ENCODE peak calls at places on chromosomes 7 and 10, in four cellular contexts. C is GM12865, K is dorsolateral prefrontal cortex, Q is fibroblast of pulmonary artery. Y is an unnamed sample.

GRCh38 chr10:71125749-71126107 is 86.6 kb upstream of the UNC5B start:
- DNase-seq in C (no peak), K (no peak), Q (no peak), Y (no peak)

GRCh38 chr10:72812798-72813430 is 80.6 kb upstream of the OIT3 start:
- DNase-seq in C (no peak), K (no peak), Q (peak), Y (no peak)

GRCh38 chr10:25600651-25601050 is 333.4 kb upstream of the MYO3A start:
- DNase-seq in C (no peak), K (no peak), Q (no peak), Y (no peak)

GRCh38 chr7:105934577-105935185 is 28.4 kb upstream of the CDHR3 start:
- DNase-seq in C (peak), K (no peak), Q (peak), Y (no peak)

GRCh38 chr7:96508371-96508770 is 186.5 kb upstream of the SLC25A13 start:
- DNase-seq in C (no peak), K (no peak), Q (peak), Y (no peak)

GRCh38 chr10:110259317-110259716 is 45.4 kb downstream of the SMNDC1 start:
- DNase-seq in C (no peak), K (no peak), Q (no peak), Y (no peak)

GRCh38 chr7:47678641-47679380 is 96.9 kb upstream of the TNS3 start:
- DNase-seq in C (no peak), K (no peak), Q (no peak), Y (no peak)

GRCh38 chr7:31957756-31958155 is 112.5 kb downstream of the PDE1C start:
- DNase-seq in C (no peak), K (no peak), Q (no peak), Y (no peak)

GRCh38 chr7:158710651-158711102 is 6.1 kb upstream of the NCAPG2 start:
- DNase-seq in C (peak), K (no peak), Q (peak), Y (no peak)

GRCh38 chr7:150560486-150560885 is 6.7 kb upstream of the GIMAP4 start:
- DNase-seq in C (no peak), K (no peak), Q (no peak), Y (no peak)

GRCh38 chr10:65234261-65234660 is 1691.6 kb upstream of the LRRTM3 start:
- DNase-seq in C (no peak), K (no peak), Q (no peak), Y (no peak)

GRCh38 chr10:4834896-4835405 is 8.9 kb downstream of the AKR1E2 start:
- DNase-seq in C (no peak), K (no peak), Q (no peak), Y (no peak)

GRCh38 chr7:51121945-51122425 is 194.6 kb downstream of the COBL start:
- DNase-seq in C (no peak), K (no peak), Q (peak), Y (no peak)

GRCh38 chr7:138089080-138089901 is 13.0 kb downstream of the AKR1D1 start:
- DNase-seq in C (no peak), K (no peak), Q (peak), Y (no peak)

GRCh38 chr10:17805921-17806577 is 3.1 kb upstream of the MRC1 start:
- DNase-seq in C (peak), K (no peak), Q (no peak), Y (no peak)

GRCh38 chr10:1180071-1180730 is 124.0 kb downstream of the WDR37 start:
- DNase-seq in C (no peak), K (peak), Q (no peak), Y (peak)

DNA sequence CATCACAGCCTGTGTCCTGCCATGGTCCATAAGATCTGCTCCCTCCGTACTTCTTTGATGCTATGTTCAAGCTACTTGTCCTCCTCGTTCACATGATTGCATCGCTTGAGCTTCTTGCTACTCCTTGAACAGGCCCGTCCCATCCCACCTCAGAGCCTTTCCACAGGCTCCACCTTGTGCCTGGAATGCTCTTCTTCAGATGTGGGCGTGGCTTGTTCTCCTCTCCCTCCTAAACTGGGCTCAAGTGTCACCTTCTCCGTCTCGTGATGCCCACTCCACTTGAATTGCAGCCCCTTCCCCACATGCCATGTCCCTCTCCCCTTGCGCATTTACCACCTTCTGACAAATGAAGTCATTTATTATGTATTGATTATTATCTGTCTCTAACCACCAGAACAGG is 124.5 kb downstream of the PLPP4 start:
- DNase-seq in C (no peak), K (no peak), Q (no peak), Y (no peak)
- TF ChIP-seq CTCF in C (no peak), K (no peak), Q (no peak), Y (no peak)

GRCh38 chr7:45146531-45147379 is 10.8 kb upstream of the RAMP3 start:
- DNase-seq in C (no peak), K (no peak), Q (no peak), Y (no peak)
- TF ChIP-seq CTCF in C (no peak), K (no peak), Q (no peak), Y (no peak)

GRCh38 chr10:118708571-118708970 is 46.2 kb downstream of the CACUL1 start:
- DNase-seq in C (no peak), K (no peak), Q (no peak), Y (no peak)

GRCh38 chr10:118710487-118710886 is 44.3 kb downstream of the CACUL1 start:
- DNase-seq in C (no peak), K (no peak), Q (no peak), Y (no peak)

GRCh38 chr10:118712080-118712479 is 42.7 kb downstream of the CACUL1 start:
- DNase-seq in C (no peak), K (no peak), Q (no peak), Y (no peak)

GRCh38 chr10:118712930-118713634 is 41.7 kb downstream of the CACUL1 start:
- DNase-seq in C (no peak), K (no peak), Q (no peak), Y (no peak)
- TF ChIP-seq CTCF in C (no peak), K (no peak), Q (peak), Y (no peak)

GRCh38 chr7:116715087-116715486 is 43.1 kb downstream of the MET start:
- DNase-seq in C (no peak), K (no peak), Q (no peak), Y (no peak)
- TF ChIP-seq CTCF in C (no peak), K (no peak), Q (no peak), Y (no peak)